ENCODE peak calls at places on chromosomes 4 and X, in seven cellular contexts. E is C1 segment of cervical spinal cord, S is ovary, D is NCI-H2029 treated with DMSO at 0.1 percent for 48 hours, F is transverse colon, V is G401, P is ELR. U is an unnamed sample.

GRCh38 chrX:133413218-133413925 is 1.9 kb downstream of the GPC4 start:
- DNase-seq in V (no peak), E (no peak), P (no peak), S (peak), F (peak), D (no peak), U (no peak)

GRCh38 chr4:145878501-145879435 is 59.9 kb downstream of the ZNF827 start:
- DNase-seq in P (peak), D (no peak), S (no peak), E (no peak), V (no peak), F (no peak), U (no peak)

GRCh38 chrX:71298119-71298518 is 3.4 kb upstream of the ITGB1BP2 start:
- DNase-seq in F (no peak), P (no peak), V (no peak), D (no peak), S (no peak), E (no peak), U (no peak)

GRCh38 chr4:169147217-169147616 is 123.5 kb downstream of the SH3RF1 start:
- DNase-seq in V (no peak), P (peak), D (no peak), E (no peak), S (no peak), F (no peak), U (no peak)

GRCh38 chrX:133254666-133255065 is 36.5 kb upstream of the TFDP3 start:
- DNase-seq in P (no peak), S (no peak), D (no peak), F (no peak), E (no peak), V (no peak), U (no peak)

GRCh38 chr4:176443117-176443516 is 123.4 kb downstream of the SPCS3 start:
- DNase-seq in E (no peak), D (no peak), F (no peak), S (no peak), P (peak), V (no peak), U (no peak)

GRCh38 chr4:6463311-6464289 is 8.8 kb downstream of the PPP2R2C start:
- DNase-seq in P (no peak), D (no peak), F (no peak), V (no peak), E (peak), S (no peak), U (peak)

GRCh38 chr4:173522160-173522873 is 7.7 kb downstream of the HAND2 start:
- DNase-seq in P (peak), S (peak), F (peak), V (no peak), E (no peak), D (no peak), U (peak)

GRCh38 chr4:74635490-74636123 is 158.7 kb downstream of the BTC start:
- DNase-seq in P (no peak), E (no peak), V (no peak), S (no peak), D (no peak), F (no peak), U (no peak)

GRCh38 chr4:109990307-109991257 is 77.9 kb downstream of the EGF start:
- DNase-seq in F (no peak), S (no peak), E (no peak), D (no peak), P (no peak), V (no peak), U (no peak)

GRCh38 chr4:71229477-71230257 is 109.2 kb upstream of the SLC4A4 start:
- DNase-seq in P (peak), F (peak), V (peak), E (no peak), S (no peak), D (peak), U (no peak)

GRCh38 chrX:13808293-13808692 is 8.6 kb downstream of the GPM6B start:
- DNase-seq in V (no peak), F (no peak), E (no peak), D (no peak), P (no peak), S (no peak), U (no peak)

GRCh38 chrX:122857734-122858133 is 326.3 kb upstream of the GRIA3 start:
- DNase-seq in P (no peak), F (no peak), E (no peak), S (no peak), D (no peak), V (no peak), U (no peak)

GRCh38 chr4:127244515-127244914 is 388.2 kb upstream of the INTU start:
- DNase-seq in S (no peak), F (no peak), P (no peak), E (no peak), V (no peak), D (no peak), U (no peak)

GRCh38 chrX:1239681-1240142 is 27.3 kb upstream of the CRLF2 start:
- DNase-seq in E (peak), F (peak), P (no peak), D (no peak), V (no peak), S (no peak), U (peak)